ENCODE peak calls at places on chromosomes 1 and 21, in eight cellular contexts. One of them, this sample, is unnamed.
A peak's percentile ranks its signal among the peaks of the same experiment; 100 is the strongest.

GRCh38 chr1:7267493-7267892 is 482.2 kb downstream of the CAMTA1 start:
- DNase-seq in uterus: no peak
- DNase-seq in body of pancreas: no peak
- DNase-seq in esophagus squamous epithelium: no peak
- DNase-seq in tibial nerve: no peak
- DNase-seq in breast epithelium: no peak
- DNase-seq in ovary: no peak
- DNase-seq in transverse colon: no peak
- DNase-seq in this sample: no peak

GRCh38 chr1:2894381-2895041 is 93.0 kb upstream of the TTC34 start:
- DNase-seq in uterus: no peak
- DNase-seq in body of pancreas: no peak
- DNase-seq in esophagus squamous epithelium: no peak
- DNase-seq in tibial nerve: no peak
- DNase-seq in breast epithelium: no peak
- DNase-seq in ovary: no peak
- DNase-seq in transverse colon: no peak
- DNase-seq in this sample: no peak

GRCh38 chr1:232292818-232293217 is 337.1 kb downstream of the SIPA1L2 start:
- DNase-seq in uterus: no peak
- DNase-seq in body of pancreas: no peak
- DNase-seq in esophagus squamous epithelium: no peak
- DNase-seq in tibial nerve: no peak
- DNase-seq in breast epithelium: peak; percentile 26
- DNase-seq in ovary: no peak
- DNase-seq in transverse colon: no peak
- DNase-seq in this sample: no peak

GRCh38 chr1:116510361-116510760 is 60.5 kb downstream of the CD58 start:
- DNase-seq in uterus: no peak
- DNase-seq in body of pancreas: no peak
- DNase-seq in esophagus squamous epithelium: no peak
- DNase-seq in tibial nerve: no peak
- DNase-seq in breast epithelium: no peak
- DNase-seq in ovary: no peak
- DNase-seq in transverse colon: no peak
- DNase-seq in this sample: no peak

GRCh38 chr1:98981917-98982513 is 22.6 kb downstream of the PLPPR5 start:
- DNase-seq in uterus: no peak
- DNase-seq in body of pancreas: no peak
- DNase-seq in esophagus squamous epithelium: no peak
- DNase-seq in tibial nerve: no peak
- DNase-seq in breast epithelium: no peak
- DNase-seq in ovary: no peak
- DNase-seq in transverse colon: no peak
- DNase-seq in this sample: no peak

GRCh38 chr1:228319352-228320088 is 87.1 kb downstream of the TRIM11 start:
- DNase-seq in uterus: no peak
- DNase-seq in body of pancreas: no peak
- DNase-seq in esophagus squamous epithelium: no peak
- DNase-seq in tibial nerve: no peak
- DNase-seq in breast epithelium: no peak
- DNase-seq in ovary: no peak
- DNase-seq in transverse colon: no peak
- DNase-seq in this sample: no peak

GRCh38 chr1:198519639-198520501 is 20.6 kb downstream of the ATP6V1G3 start:
- DNase-seq in uterus: no peak
- DNase-seq in body of pancreas: no peak
- DNase-seq in esophagus squamous epithelium: no peak
- DNase-seq in tibial nerve: no peak
- DNase-seq in breast epithelium: no peak
- DNase-seq in ovary: no peak
- DNase-seq in transverse colon: no peak
- DNase-seq in this sample: no peak

GRCh38 chr1:111649648-111650047 is 30.1 kb downstream of the RAP1A start:
- DNase-seq in uterus: no peak
- DNase-seq in body of pancreas: no peak
- DNase-seq in esophagus squamous epithelium: no peak
- DNase-seq in tibial nerve: no peak
- DNase-seq in breast epithelium: no peak
- DNase-seq in ovary: no peak
- DNase-seq in transverse colon: no peak
- DNase-seq in this sample: no peak

GRCh38 chr1:162904579-162904978 is 43.6 kb upstream of the CCDC190 start:
- DNase-seq in uterus: no peak
- DNase-seq in body of pancreas: no peak
- DNase-seq in esophagus squamous epithelium: no peak
- DNase-seq in tibial nerve: no peak
- DNase-seq in breast epithelium: no peak
- DNase-seq in ovary: no peak
- DNase-seq in transverse colon: no peak
- DNase-seq in this sample: no peak

GRCh38 chr1:89910780-89911179 is 84.1 kb upstream of the ZNF326 start:
- DNase-seq in uterus: no peak
- DNase-seq in body of pancreas: no peak
- DNase-seq in esophagus squamous epithelium: no peak
- DNase-seq in tibial nerve: no peak
- DNase-seq in breast epithelium: no peak
- DNase-seq in ovary: no peak
- DNase-seq in transverse colon: no peak
- DNase-seq in this sample: no peak

GRCh38 chr1:45225598-45225997 is 19.2 kb upstream of the ZSWIM5 start:
- DNase-seq in uterus: no peak
- DNase-seq in body of pancreas: no peak
- DNase-seq in esophagus squamous epithelium: no peak
- DNase-seq in tibial nerve: no peak
- DNase-seq in breast epithelium: no peak
- DNase-seq in ovary: no peak
- DNase-seq in transverse colon: no peak
- DNase-seq in this sample: no peak

GRCh38 chr21:33362044-33362555 is 37.3 kb downstream of the IFNAR1 start:
- DNase-seq in uterus: no peak
- DNase-seq in body of pancreas: peak; percentile 61
- DNase-seq in esophagus squamous epithelium: peak; percentile 21
- DNase-seq in tibial nerve: no peak
- DNase-seq in breast epithelium: no peak
- DNase-seq in ovary: no peak
- DNase-seq in transverse colon: peak; percentile 56
- DNase-seq in this sample: peak; percentile 82

GRCh38 chr21:26389971-26390641 is 183.0 kb downstream of the CYYR1 start:
- DNase-seq in uterus: no peak
- DNase-seq in body of pancreas: no peak
- DNase-seq in esophagus squamous epithelium: no peak
- DNase-seq in tibial nerve: no peak
- DNase-seq in breast epithelium: no peak
- DNase-seq in ovary: no peak
- DNase-seq in transverse colon: no peak
- DNase-seq in this sample: no peak

GRCh38 chr1:31326461-31326860 is 29.6 kb downstream of the ZCCHC17 start:
- DNase-seq in uterus: no peak
- DNase-seq in body of pancreas: no peak
- DNase-seq in esophagus squamous epithelium: no peak
- DNase-seq in tibial nerve: no peak
- DNase-seq in breast epithelium: no peak
- DNase-seq in ovary: no peak
- DNase-seq in transverse colon: no peak
- DNase-seq in this sample: no peak

GRCh38 chr1:4180066-4180735 is 280.1 kb upstream of the C1orf174 start:
- DNase-seq in uterus: no peak
- DNase-seq in body of pancreas: no peak
- DNase-seq in esophagus squamous epithelium: no peak
- DNase-seq in tibial nerve: no peak
- DNase-seq in breast epithelium: peak; percentile 11
- DNase-seq in ovary: no peak
- DNase-seq in transverse colon: no peak
- DNase-seq in this sample: no peak

GRCh38 chr1:205030916-205031315 is 12.1 kb upstream of the CNTN2 start:
- DNase-seq in uterus: no peak
- DNase-seq in body of pancreas: no peak
- DNase-seq in esophagus squamous epithelium: no peak
- DNase-seq in tibial nerve: no peak
- DNase-seq in breast epithelium: no peak
- DNase-seq in ovary: no peak
- DNase-seq in transverse colon: no peak
- DNase-seq in this sample: no peak

GRCh38 chr1:204065174-204065985 is 7.5 kb upstream of the SOX13 start:
- DNase-seq in uterus: peak; percentile 62
- DNase-seq in body of pancreas: peak; percentile 44
- DNase-seq in esophagus squamous epithelium: no peak
- DNase-seq in tibial nerve: no peak
- DNase-seq in breast epithelium: no peak
- DNase-seq in ovary: peak; percentile 76
- DNase-seq in transverse colon: peak; percentile 49
- DNase-seq in this sample: no peak

GRCh38 chr1:229065613-229066012 is 205.3 kb upstream of the RAB4A start:
- DNase-seq in uterus: no peak
- DNase-seq in body of pancreas: no peak
- DNase-seq in esophagus squamous epithelium: no peak
- DNase-seq in tibial nerve: no peak
- DNase-seq in breast epithelium: no peak
- DNase-seq in ovary: no peak
- DNase-seq in transverse colon: no peak
- DNase-seq in this sample: no peak

GRCh38 chr1:236888903-236889302 is 93.8 kb downstream of the MTR start:
- DNase-seq in uterus: peak; percentile 27
- DNase-seq in body of pancreas: no peak
- DNase-seq in esophagus squamous epithelium: no peak
- DNase-seq in tibial nerve: no peak
- DNase-seq in breast epithelium: no peak
- DNase-seq in ovary: peak; percentile 51
- DNase-seq in transverse colon: no peak
- DNase-seq in this sample: no peak

GRCh38 chr1:1355376-1355775 is 3.0 kb downstream of the MXRA8 start:
- DNase-seq in uterus: no peak
- DNase-seq in body of pancreas: no peak
- DNase-seq in esophagus squamous epithelium: no peak
- DNase-seq in tibial nerve: no peak
- DNase-seq in breast epithelium: no peak
- DNase-seq in ovary: peak; percentile 77
- DNase-seq in transverse colon: no peak
- DNase-seq in this sample: no peak

GRCh38 chr1:225866061-225866844 is 15.9 kb downstream of the TMEM63A start:
- DNase-seq in uterus: no peak
- DNase-seq in body of pancreas: no peak
- DNase-seq in esophagus squamous epithelium: no peak
- DNase-seq in tibial nerve: no peak
- DNase-seq in breast epithelium: no peak
- DNase-seq in ovary: no peak
- DNase-seq in transverse colon: no peak
- DNase-seq in this sample: peak; percentile 80

GRCh38 chr21:45158491-45159423 is 84.4 kb downstream of the ADARB1 start:
- DNase-seq in uterus: no peak
- DNase-seq in body of pancreas: no peak
- DNase-seq in esophagus squamous epithelium: no peak
- DNase-seq in tibial nerve: no peak
- DNase-seq in breast epithelium: no peak
- DNase-seq in ovary: no peak
- DNase-seq in transverse colon: no peak
- DNase-seq in this sample: no peak

GRCh38 chr21:45155910-45156309 is 81.5 kb downstream of the ADARB1 start:
- DNase-seq in uterus: no peak
- DNase-seq in body of pancreas: no peak
- DNase-seq in esophagus squamous epithelium: no peak
- DNase-seq in tibial nerve: no peak
- DNase-seq in breast epithelium: peak; percentile 7
- DNase-seq in ovary: no peak
- DNase-seq in transverse colon: no peak
- DNase-seq in this sample: no peak

GRCh38 chr21:45154511-45155508 is 80.4 kb downstream of the ADARB1 start:
- DNase-seq in uterus: no peak
- DNase-seq in body of pancreas: no peak
- DNase-seq in esophagus squamous epithelium: no peak
- DNase-seq in tibial nerve: no peak
- DNase-seq in breast epithelium: peak; percentile 8
- DNase-seq in ovary: no peak
- DNase-seq in transverse colon: no peak
- DNase-seq in this sample: no peak

GRCh38 chr21:45157932-45158331 is 83.6 kb downstream of the ADARB1 start:
- DNase-seq in uterus: no peak
- DNase-seq in body of pancreas: no peak
- DNase-seq in esophagus squamous epithelium: no peak
- DNase-seq in tibial nerve: no peak
- DNase-seq in breast epithelium: peak; percentile 3
- DNase-seq in ovary: no peak
- DNase-seq in transverse colon: no peak
- DNase-seq in this sample: no peak

DNA sequence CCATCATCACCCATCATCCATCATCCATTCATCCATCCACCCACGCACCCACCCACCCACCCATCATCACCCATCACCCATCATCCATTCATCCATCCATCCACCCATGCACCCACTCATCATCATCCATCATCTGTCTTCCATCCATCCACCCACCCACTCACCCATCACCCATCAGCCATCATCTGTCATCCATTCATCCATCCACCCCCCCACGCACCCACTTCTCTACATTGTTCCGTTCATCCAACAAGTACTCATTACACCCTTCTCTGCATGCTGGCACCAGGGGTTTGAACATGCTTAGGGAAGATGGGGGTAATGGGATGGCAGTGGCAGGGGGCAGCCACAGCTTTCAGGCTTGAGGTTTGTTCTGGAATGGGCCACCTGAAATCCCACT is 82.1 kb downstream of the ADARB1 start:
- DNase-seq in uterus: no peak
- DNase-seq in body of pancreas: no peak
- DNase-seq in esophagus squamous epithelium: no peak
- DNase-seq in tibial nerve: no peak
- DNase-seq in breast epithelium: peak; percentile 7
- DNase-seq in ovary: no peak
- DNase-seq in transverse colon: no peak
- DNase-seq in this sample: no peak
- H3K9me3 ChIP-seq in uterus: no peaks in the 10 kb centered on the region
- H3K9me3 ChIP-seq in body of pancreas: no peaks in the 10 kb centered on the region
- H3K9me3 ChIP-seq in esophagus squamous epithelium: no peaks in the 10 kb centered on the region
- H3K9me3 ChIP-seq in tibial nerve: no peaks in the 10 kb centered on the region
- H3K9me3 ChIP-seq in breast epithelium: no peaks in the 10 kb centered on the region
- H3K9me3 ChIP-seq in ovary: no peaks in the 10 kb centered on the region
- H3K9me3 ChIP-seq in transverse colon: no peaks in the 10 kb centered on the region
- H3K9me3 ChIP-seq in this sample: no peaks in the 10 kb centered on the region

GRCh38 chr1:93078935-93079654 is at the start of gene MTF2:
- DNase-seq in uterus: peak; percentile 94
- DNase-seq in body of pancreas: peak; percentile 95
- DNase-seq in esophagus squamous epithelium: peak; percentile 66
- DNase-seq in tibial nerve: peak; percentile 86
- DNase-seq in breast epithelium: peak; percentile 90
- DNase-seq in ovary: peak; percentile 98
- DNase-seq in transverse colon: peak; percentile 97
- DNase-seq in this sample: peak; percentile 99
- TF ChIP-seq POLR2A in uterus: peak; percentile 64
- TF ChIP-seq POLR2A in body of pancreas: peak; percentile 99
- TF ChIP-seq POLR2A in esophagus squamous epithelium: peak; percentile 70
- TF ChIP-seq POLR2A in tibial nerve: peak; percentile 68
- TF ChIP-seq POLR2A in breast epithelium: peak; percentile 63
- TF ChIP-seq POLR2A in ovary: peak; percentile 70
- TF ChIP-seq POLR2A in transverse colon: peak; percentile 96
- TF ChIP-seq POLR2A in this sample: peak; percentile 62

GRCh38 chr21:30962013-30962412 is 76.3 kb downstream of the KRTAP19-8 start:
- DNase-seq in uterus: no peak
- DNase-seq in body of pancreas: no peak
- DNase-seq in esophagus squamous epithelium: no peak
- DNase-seq in tibial nerve: no peak
- DNase-seq in breast epithelium: no peak
- DNase-seq in ovary: no peak
- DNase-seq in transverse colon: no peak
- DNase-seq in this sample: no peak
- H3K9me3 ChIP-seq in uterus: no peaks in the 10 kb centered on the region
- H3K9me3 ChIP-seq in body of pancreas: no peaks in the 10 kb centered on the region
- H3K9me3 ChIP-seq in esophagus squamous epithelium: no peaks in the 10 kb centered on the region
- H3K9me3 ChIP-seq in tibial nerve: no peaks in the 10 kb centered on the region
- H3K9me3 ChIP-seq in breast epithelium: no peaks in the 10 kb centered on the region
- H3K9me3 ChIP-seq in ovary: no peaks in the 10 kb centered on the region
- H3K9me3 ChIP-seq in transverse colon: no peaks in the 10 kb centered on the region
- H3K9me3 ChIP-seq in this sample: no peaks in the 10 kb centered on the region

GRCh38 chr1:220786337-220787068 is at the start of gene MTARC1:
- DNase-seq in uterus: no peak
- DNase-seq in body of pancreas: peak; percentile 83
- DNase-seq in esophagus squamous epithelium: no peak
- DNase-seq in tibial nerve: no peak
- DNase-seq in breast epithelium: no peak
- DNase-seq in ovary: peak; percentile 74
- DNase-seq in transverse colon: peak; percentile 86
- DNase-seq in this sample: peak; percentile 90
- TF ChIP-seq POLR2A in uterus: no peak
- TF ChIP-seq POLR2A in body of pancreas: peak; percentile 61
- TF ChIP-seq POLR2A in esophagus squamous epithelium: no peak
- TF ChIP-seq POLR2A in tibial nerve: peak; percentile 46
- TF ChIP-seq POLR2A in breast epithelium: no peak
- TF ChIP-seq POLR2A in ovary: no peak
- TF ChIP-seq POLR2A in transverse colon: no peak
- TF ChIP-seq POLR2A in this sample: no peak

This sample was measured in spleen.